ENCODE peak calls at places on chromosomes 6 and 20, in four cellular contexts. G is fibroblast of lung, V is AG10803, R is adrenal gland. L is an unnamed sample.

GRCh38 chr20:47318596-47319516 is 37.6 kb downstream of the ZMYND8 start:
- DNase-seq in G (peak; percentile 89), V (peak; percentile 77), R (peak; percentile 96), L (no peak)

GRCh38 chr6:93749191-93749590 is 329.8 kb upstream of the EPHA7 start:
- DNase-seq in V (no peak), G (no peak), R (no peak), L (no peak)

GRCh38 chr6:112117554-112117953 is 30.2 kb downstream of the FAM229B start:
- DNase-seq in R (no peak), V (peak; percentile 34), G (no peak), L (no peak)

GRCh38 chr6:125149256-125150144 is 4.1 kb upstream of the TPD52L1 start:
- DNase-seq in R (peak; percentile 26), V (no peak), G (peak; percentile 64), L (no peak)

GRCh38 chr20:62918830-62919229 is 7.5 kb downstream of the DIDO1 start:
- DNase-seq in V (no peak), G (no peak), R (no peak), L (no peak)

GRCh38 chr6:166905013-166905412 is 51.3 kb downstream of the RNASET2 start:
- DNase-seq in G (no peak), R (no peak), V (no peak), L (no peak)

GRCh38 chr6:125120054-125120590 is 33.5 kb upstream of the TPD52L1 start:
- DNase-seq in R (no peak), G (no peak), V (no peak), L (no peak)

GRCh38 chr6:141347075-141347474 is 785.6 kb upstream of the GJE1 start:
- DNase-seq in G (no peak), V (peak; percentile 37), R (no peak), L (peak; percentile 4)

GRCh38 chr20:54680872-54681297 is 205.5 kb downstream of the DOK5 start:
- DNase-seq in V (peak; percentile 36), G (peak; percentile 51), R (peak; percentile 33), L (no peak)

GRCh38 chr6:109381007-109381746 is 1.1 kb downstream of the CD164 start:
- DNase-seq in R (no peak), V (peak; percentile 49), G (peak; percentile 39), L (no peak)

GRCh38 chr6:1711136-1711535 is 101.4 kb downstream of the FOXC1 start:
- DNase-seq in R (no peak), G (no peak), V (no peak), L (no peak)

GRCh38 chr6:49550413-49551125 is at the start of gene C6orf141:
- DNase-seq in G (no peak), R (no peak), V (no peak), L (no peak)

DNA sequence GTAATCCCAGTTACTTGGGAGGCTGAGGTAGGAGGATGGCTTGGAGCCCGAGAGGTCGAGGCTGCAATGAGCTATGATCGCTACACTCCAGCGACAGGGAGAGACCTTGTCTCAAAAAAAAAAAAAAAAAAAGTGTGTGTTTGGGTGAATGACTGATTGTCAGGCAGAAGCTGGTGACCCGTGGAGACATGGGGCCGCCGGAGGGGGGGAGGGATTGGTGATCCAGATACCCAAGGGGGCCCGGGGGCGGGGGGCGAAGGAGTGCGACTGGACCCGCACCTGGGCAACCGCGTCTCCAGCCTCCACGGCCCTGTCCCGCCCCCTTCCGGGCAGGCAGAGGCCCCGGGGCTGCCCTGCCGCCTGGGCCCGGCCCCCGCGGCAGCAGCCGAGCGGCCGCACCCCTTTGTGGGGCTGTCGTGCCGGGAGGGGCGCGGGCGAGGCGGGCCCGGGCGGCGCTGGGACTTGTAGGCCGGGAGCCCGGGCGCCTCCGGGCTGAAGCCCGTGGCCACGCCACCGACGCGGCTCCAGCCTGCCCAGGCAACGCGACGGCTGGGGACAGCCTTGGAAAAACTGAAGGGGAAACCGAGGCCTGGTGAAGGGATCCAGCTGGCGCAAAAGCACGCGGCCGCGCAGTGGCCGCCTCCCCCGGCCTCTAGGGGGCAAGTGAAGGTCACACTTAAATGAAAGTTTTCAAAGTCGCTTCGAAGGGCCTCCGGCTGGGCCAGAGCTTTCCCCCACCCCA is 2.1 kb upstream of the RBM38 start:
- DNase-seq in G (peak; percentile 65), V (peak; percentile 71), R (peak; percentile 87), L (peak; percentile 4)
- H3K4me3 ChIP-seq in G (no peak overlapping the region), V (peak overlapping the region; percentile 41), R (no peak overlapping the region), L (no peak overlapping the region)

DNA sequence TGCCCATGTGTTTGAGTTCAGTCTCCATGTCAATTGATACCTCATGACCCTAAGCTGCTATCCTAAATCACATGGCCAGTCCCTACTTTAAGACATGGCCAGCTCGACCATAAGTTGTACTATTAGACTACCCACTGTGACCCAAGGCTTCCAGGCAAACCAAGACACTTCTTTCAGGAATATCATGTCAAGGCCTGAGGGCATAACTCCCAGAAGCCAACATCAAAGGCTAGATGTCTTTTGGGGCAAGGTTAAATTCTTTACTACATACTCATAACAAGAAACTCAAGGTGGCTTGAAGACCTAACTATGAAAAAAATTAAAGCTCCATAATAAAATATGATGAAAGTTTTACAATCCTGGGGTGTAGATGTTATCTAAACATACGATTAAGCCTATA is 228.3 kb upstream of the PRND start:
- DNase-seq in V (no peak), R (no peak), G (no peak), L (no peak)
- TF ChIP-seq CTCF in V (no peak), R (no peak), G (no peak), L (no peak)

GRCh38 chr20:44962483-44962882 is 2.3 kb upstream of the TOMM34 start:
- DNase-seq in V (no peak), R (no peak), G (no peak), L (no peak)

GRCh38 chr20:44961868-44962267 is 1.7 kb upstream of the TOMM34 start:
- DNase-seq in V (peak; percentile 31), R (no peak), G (no peak), L (no peak)

GRCh38 chr20:44959082-44959895 is 908 bp downstream of the TOMM34 start:
- DNase-seq in V (peak; percentile 58), R (peak; percentile 34), G (peak; percentile 50), L (no peak)

GRCh38 chr20:44959896-44960852 is at the start of gene TOMM34:
- DNase-seq in G (peak; percentile 88), R (peak; percentile 97), V (peak; percentile 84), L (peak; percentile 46)

GRCh38 chr20:44961024-44961866 is 1.0 kb upstream of the TOMM34 start:
- DNase-seq in G (no peak), V (no peak), R (no peak), L (no peak)
- H3K4me3 ChIP-seq in G (no peak overlapping the region), V (no peak overlapping the region), R (no peak overlapping the region), L (no peak overlapping the region)

GRCh38 chr6:90890681-90891337 is 303.9 kb upstream of the MAP3K7 start:
- DNase-seq in G (no peak), V (no peak), R (no peak), L (no peak)

GRCh38 chr6:90891338-90891715 is 304.5 kb upstream of the MAP3K7 start:
- DNase-seq in R (no peak), G (no peak), V (no peak), L (no peak)

GRCh38 chr6:90894285-90895144 is 307.6 kb upstream of the MAP3K7 start:
- DNase-seq in G (no peak), R (no peak), V (no peak), L (no peak)

GRCh38 chr6:90893385-90893784 is 306.5 kb upstream of the MAP3K7 start:
- DNase-seq in V (no peak), R (no peak), G (no peak), L (no peak)

GRCh38 chr6:90892271-90892670 is 305.4 kb upstream of the MAP3K7 start:
- DNase-seq in R (no peak), V (no peak), G (no peak), L (no peak)
- TF ChIP-seq CTCF in R (no peak), V (no peak), G (no peak), L (no peak)

DNA sequence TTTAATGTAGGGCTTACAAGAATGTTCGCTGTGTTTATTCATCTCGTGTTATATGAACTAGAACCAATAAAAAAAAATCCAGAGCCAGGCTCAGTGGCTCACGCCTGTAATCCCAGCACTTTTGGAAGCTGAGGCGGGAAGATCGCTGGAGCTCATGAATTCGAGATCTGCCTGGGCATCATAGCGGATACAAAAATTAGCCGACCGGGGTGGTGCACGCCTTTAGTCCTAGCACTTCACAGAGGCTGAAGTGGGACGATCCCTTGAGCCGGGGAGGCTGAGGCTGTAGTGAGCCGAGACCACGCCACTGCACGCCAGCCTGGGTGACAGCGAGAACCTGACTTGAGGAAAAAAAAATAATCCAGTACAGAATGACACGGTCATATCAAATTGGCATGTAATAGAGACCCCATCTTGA is 46.2 kb downstream of the OR2B2 start:
- DNase-seq in G (no peak), R (peak; percentile 6), V (no peak), L (no peak)
- H3K4me3 ChIP-seq in G (peak overlapping the region; percentile 57), R (no peak overlapping the region), V (peak overlapping the region; percentile 82), L (peak overlapping the region; percentile 70)

GRCh38 chr6:158939255-158940170 is 60.5 kb downstream of the RSPH3 start:
- DNase-seq in R (peak; percentile 5), G (no peak), V (no peak), L (no peak)
- TF ChIP-seq CTCF in R (no peak), G (no peak), V (no peak), L (no peak)